ENCODE peak calls at places on chromosomes 4 and X, in five cellular contexts. One of them, this sample, is unnamed.

GRCh38 chr4:166386491-166387367 is 513.7 kb downstream of the TLL1 start:
- DNase-seq in CD4-positive, alpha-beta T cell: no peak
- DNase-seq in stomach: no peak
- DNase-seq in K562: no peak
- DNase-seq in cardiac muscle cell: no peak
- DNase-seq in this sample: no peak

GRCh38 chr4:127783026-127783769 is 1.1 kb downstream of the HSPA4L start:
- DNase-seq in stomach: peak
- DNase-seq in CD4-positive, alpha-beta T cell: no peak
- DNase-seq in cardiac muscle cell: peak
- DNase-seq in K562: peak
- DNase-seq in this sample: peak

GRCh38 chr4:2071252-2071911 is 12.3 kb downstream of the NAT8L start:
- DNase-seq in K562: no peak
- DNase-seq in cardiac muscle cell: no peak
- DNase-seq in stomach: no peak
- DNase-seq in CD4-positive, alpha-beta T cell: no peak
- DNase-seq in this sample: no peak

GRCh38 chrX:70592091-70592490 is 147.5 kb downstream of the DLG3 start:
- DNase-seq in cardiac muscle cell: peak
- DNase-seq in CD4-positive, alpha-beta T cell: no peak
- DNase-seq in K562: no peak
- DNase-seq in stomach: no peak
- DNase-seq in this sample: no peak

GRCh38 chr4:140603286-140603685 is 34.5 kb upstream of the UCP1 start:
- DNase-seq in cardiac muscle cell: no peak
- DNase-seq in stomach: no peak
- DNase-seq in K562: no peak
- DNase-seq in CD4-positive, alpha-beta T cell: no peak
- DNase-seq in this sample: no peak

GRCh38 chrX:41922694-41923171 is 621 bp downstream of the CASK start:
- DNase-seq in stomach: no peak
- DNase-seq in CD4-positive, alpha-beta T cell: no peak
- DNase-seq in K562: peak
- DNase-seq in cardiac muscle cell: peak
- DNase-seq in this sample: no peak

GRCh38 chr4:41215969-41216293 is 1.6 kb upstream of the APBB2 start:
- DNase-seq in CD4-positive, alpha-beta T cell: no peak
- DNase-seq in stomach: no peak
- DNase-seq in K562: no peak
- DNase-seq in cardiac muscle cell: no peak
- DNase-seq in this sample: no peak

GRCh38 chrX:109967151-109967550 is 35.8 kb upstream of the TMEM164 start:
- DNase-seq in CD4-positive, alpha-beta T cell: no peak
- DNase-seq in stomach: no peak
- DNase-seq in cardiac muscle cell: no peak
- DNase-seq in K562: no peak
- DNase-seq in this sample: no peak

GRCh38 chr4:54566608-54567007 is 91.1 kb upstream of the KIT start:
- DNase-seq in cardiac muscle cell: no peak
- DNase-seq in stomach: no peak
- DNase-seq in CD4-positive, alpha-beta T cell: no peak
- DNase-seq in K562: no peak
- DNase-seq in this sample: no peak

GRCh38 chr4:1969928-1970723 is 38.6 kb downstream of the NELFA start:
- DNase-seq in stomach: no peak
- DNase-seq in cardiac muscle cell: no peak
- DNase-seq in CD4-positive, alpha-beta T cell: no peak
- DNase-seq in K562: no peak
- DNase-seq in this sample: no peak

GRCh38 chrX:103157511-103158316 is 57.2 kb upstream of the BEX4 start:
- DNase-seq in CD4-positive, alpha-beta T cell: no peak
- DNase-seq in cardiac muscle cell: peak
- DNase-seq in K562: peak
- DNase-seq in stomach: no peak
- DNase-seq in this sample: no peak

GRCh38 chrX:23900220-23900797 is 7.4 kb downstream of the APOO start:
- DNase-seq in stomach: no peak
- DNase-seq in cardiac muscle cell: no peak
- DNase-seq in CD4-positive, alpha-beta T cell: no peak
- DNase-seq in K562: no peak
- DNase-seq in this sample: no peak

GRCh38 chr4:25608644-25609043 is 47.0 kb upstream of the SLC34A2 start:
- DNase-seq in stomach: no peak
- DNase-seq in cardiac muscle cell: no peak
- DNase-seq in K562: no peak
- DNase-seq in CD4-positive, alpha-beta T cell: no peak
- DNase-seq in this sample: no peak

GRCh38 chr4:183304067-183304466 is 16.0 kb downstream of the CLDN22 start:
- DNase-seq in stomach: no peak
- DNase-seq in CD4-positive, alpha-beta T cell: no peak
- DNase-seq in cardiac muscle cell: no peak
- DNase-seq in K562: no peak
- DNase-seq in this sample: no peak

GRCh38 chr4:74109894-74110605 is 11.1 kb upstream of the CXCL2 start:
- DNase-seq in K562: no peak
- DNase-seq in cardiac muscle cell: peak
- DNase-seq in stomach: no peak
- DNase-seq in CD4-positive, alpha-beta T cell: no peak
- DNase-seq in this sample: no peak

GRCh38 chr4:7295917-7296660 is 103.8 kb downstream of the SORCS2 start:
- DNase-seq in cardiac muscle cell: peak
- DNase-seq in K562: peak
- DNase-seq in stomach: no peak
- DNase-seq in CD4-positive, alpha-beta T cell: no peak
- DNase-seq in this sample: peak

GRCh38 chrX:71927040-71927439 is 16.4 kb downstream of the NHSL2 start:
- DNase-seq in stomach: no peak
- DNase-seq in K562: no peak
- DNase-seq in CD4-positive, alpha-beta T cell: no peak
- DNase-seq in cardiac muscle cell: no peak
- DNase-seq in this sample: no peak

GRCh38 chr4:152540293-152540674 is 4.4 kb upstream of the FBXW7 start:
- DNase-seq in CD4-positive, alpha-beta T cell: no peak
- DNase-seq in stomach: no peak
- DNase-seq in K562: no peak
- DNase-seq in cardiac muscle cell: no peak
- DNase-seq in this sample: no peak

GRCh38 chr4:88296413-88297052 is 12.2 kb upstream of the PPM1K start:
- DNase-seq in CD4-positive, alpha-beta T cell: no peak
- DNase-seq in K562: no peak
- DNase-seq in stomach: no peak
- DNase-seq in cardiac muscle cell: no peak
- DNase-seq in this sample: no peak

GRCh38 chrX:15465896-15466651 is 27.1 kb downstream of the PIR start:
- DNase-seq in K562: peak
- DNase-seq in CD4-positive, alpha-beta T cell: no peak
- DNase-seq in stomach: no peak
- DNase-seq in cardiac muscle cell: peak
- DNase-seq in this sample: no peak

GRCh38 chr4:17055788-17056187 is 157.3 kb upstream of the LDB2 start:
- DNase-seq in cardiac muscle cell: peak
- DNase-seq in stomach: no peak
- DNase-seq in CD4-positive, alpha-beta T cell: no peak
- DNase-seq in K562: no peak
- DNase-seq in this sample: no peak

GRCh38 chr4:145347684-145348083 is 134.0 kb upstream of the SMAD1 start:
- DNase-seq in stomach: no peak
- DNase-seq in cardiac muscle cell: peak
- DNase-seq in K562: no peak
- DNase-seq in CD4-positive, alpha-beta T cell: no peak
- DNase-seq in this sample: no peak

GRCh38 chr4:59091376-59092142 is 1981.4 kb upstream of the IGFBP7 start:
- DNase-seq in K562: no peak
- DNase-seq in CD4-positive, alpha-beta T cell: no peak
- DNase-seq in stomach: no peak
- DNase-seq in cardiac muscle cell: no peak
- DNase-seq in this sample: no peak

GRCh38 chr4:81453024-81453423 is 18.7 kb downstream of the RASGEF1B start:
- DNase-seq in stomach: no peak
- DNase-seq in CD4-positive, alpha-beta T cell: no peak
- DNase-seq in K562: no peak
- DNase-seq in cardiac muscle cell: no peak
- DNase-seq in this sample: no peak

GRCh38 chrX:111337067-111337466 is 66.8 kb upstream of the CAPN6 start:
- DNase-seq in K562: no peak
- DNase-seq in stomach: no peak
- DNase-seq in CD4-positive, alpha-beta T cell: no peak
- DNase-seq in cardiac muscle cell: no peak
- DNase-seq in this sample: no peak

GRCh38 chr4:39569209-39569608 is 42.0 kb upstream of the UGDH start:
- DNase-seq in stomach: no peak
- DNase-seq in K562: no peak
- DNase-seq in cardiac muscle cell: no peak
- DNase-seq in CD4-positive, alpha-beta T cell: no peak
- DNase-seq in this sample: no peak

DNA sequence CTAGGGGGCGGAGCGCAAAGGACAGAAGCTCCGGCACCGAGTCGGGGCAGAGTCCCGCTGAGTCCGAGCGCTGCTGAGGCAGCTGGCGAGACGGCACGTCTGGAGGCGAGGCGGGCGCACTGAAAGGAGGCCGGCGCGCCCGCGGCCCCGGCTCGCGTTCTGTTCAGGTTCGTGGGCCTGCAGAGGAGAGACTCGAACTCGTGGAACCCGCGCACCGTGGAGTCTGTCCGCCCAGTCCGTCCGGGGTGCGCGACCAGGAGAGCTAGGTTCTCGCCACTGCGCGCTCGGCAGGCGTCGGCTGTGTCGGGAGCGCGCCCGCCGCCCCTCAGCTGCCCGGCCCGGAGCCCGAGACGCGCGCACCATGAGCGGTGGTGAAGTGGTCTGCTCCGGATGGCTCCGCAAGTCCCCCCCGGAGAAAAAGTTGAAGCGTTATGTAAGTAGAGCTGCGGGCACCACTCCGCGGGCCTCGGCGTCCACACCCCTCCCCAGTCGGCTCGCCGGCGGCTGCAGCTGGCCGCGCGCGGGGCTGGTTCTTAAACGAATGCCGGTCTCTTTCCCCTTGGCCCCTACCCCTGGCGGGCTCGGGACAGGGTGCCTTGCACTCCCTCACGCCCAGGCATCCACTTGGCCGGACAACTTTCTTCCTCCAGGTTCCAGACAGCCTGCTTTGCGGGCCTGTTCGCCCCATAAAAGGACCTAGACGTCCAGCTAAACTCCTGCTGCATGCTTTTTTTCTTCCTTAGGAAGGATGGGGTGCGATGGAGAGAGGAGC is at the start of gene GAB1:
- DNase-seq in K562: peak
- DNase-seq in CD4-positive, alpha-beta T cell: no peak
- DNase-seq in cardiac muscle cell: peak
- DNase-seq in stomach: peak
- DNase-seq in this sample: peak
- H3K27ac ChIP-seq in K562: peak
- H3K27ac ChIP-seq in CD4-positive, alpha-beta T cell: no peak
- H3K27ac ChIP-seq in cardiac muscle cell: peak
- H3K27ac ChIP-seq in stomach: peak
- H3K27ac ChIP-seq in this sample: peak

DNA sequence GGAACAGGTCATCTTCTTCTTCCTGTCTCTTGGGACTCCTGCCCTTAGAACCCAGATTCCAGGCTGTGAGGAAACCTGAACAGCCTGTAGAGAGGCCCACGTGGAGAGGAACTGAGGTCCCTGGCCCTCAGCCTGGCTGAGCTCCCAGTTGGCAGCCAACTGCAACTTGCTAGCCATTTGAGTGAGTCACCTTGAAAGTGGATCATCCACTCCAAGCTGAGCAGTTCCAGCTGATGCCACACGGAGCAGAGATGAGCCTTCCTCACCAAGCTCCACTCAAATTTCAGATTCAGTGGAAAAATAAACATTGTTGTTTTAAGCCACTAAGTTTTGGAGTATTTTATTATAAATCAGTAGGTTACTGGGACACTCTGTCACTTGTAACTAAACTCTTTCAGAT is 392.5 kb downstream of the BCOR start:
- DNase-seq in K562: peak
- DNase-seq in stomach: peak
- DNase-seq in cardiac muscle cell: peak
- DNase-seq in CD4-positive, alpha-beta T cell: no peak
- DNase-seq in this sample: peak
- TF ChIP-seq CTCF in K562: peak
- TF ChIP-seq CTCF in stomach: no peak
- TF ChIP-seq CTCF in cardiac muscle cell: peak
- TF ChIP-seq CTCF in CD4-positive, alpha-beta T cell: no peak
- TF ChIP-seq CTCF in this sample: no peak

DNA sequence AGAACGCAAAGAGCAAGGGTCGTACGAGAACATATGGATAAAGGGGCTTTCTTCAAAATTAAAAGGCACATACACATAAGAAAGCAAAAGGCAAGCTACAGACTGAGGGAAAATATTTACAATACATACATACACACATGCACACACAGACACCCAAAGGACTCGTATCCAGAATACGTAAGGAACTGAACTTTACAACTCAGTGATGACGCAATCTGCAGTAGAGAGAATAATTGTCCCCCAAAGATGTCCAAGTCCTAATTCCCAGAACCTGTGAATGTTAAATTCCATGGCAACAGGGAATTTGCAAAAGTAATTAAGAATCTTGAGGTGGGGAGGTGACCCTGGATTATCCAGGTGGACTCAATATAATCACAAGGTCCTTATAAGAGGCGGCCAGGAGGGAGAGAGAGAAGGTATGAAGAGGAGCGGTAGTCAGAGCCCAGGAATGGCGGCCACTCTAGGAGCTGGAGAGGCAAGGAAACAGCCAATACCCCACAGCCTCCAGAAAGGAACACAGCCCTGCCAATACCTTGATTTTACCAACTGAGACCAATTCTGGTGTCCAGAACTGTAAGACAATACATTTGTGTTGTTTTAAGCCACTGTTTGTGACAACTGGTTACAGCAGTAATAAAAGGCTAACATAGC is 27.5 kb upstream of the STS start:
- DNase-seq in K562: no peak
- DNase-seq in stomach: no peak
- DNase-seq in CD4-positive, alpha-beta T cell: no peak
- DNase-seq in cardiac muscle cell: no peak
- DNase-seq in this sample: no peak
- H3K27ac ChIP-seq in K562: no peak
- H3K27ac ChIP-seq in stomach: peak
- H3K27ac ChIP-seq in CD4-positive, alpha-beta T cell: no peak
- H3K27ac ChIP-seq in cardiac muscle cell: no peak
- H3K27ac ChIP-seq in this sample: no peak

GRCh38 chr4:134756456-134756855 is 554.9 kb upstream of the PABPC4L start:
- DNase-seq in CD4-positive, alpha-beta T cell: no peak
- DNase-seq in cardiac muscle cell: no peak
- DNase-seq in stomach: no peak
- DNase-seq in K562: no peak
- DNase-seq in this sample: no peak

DNA sequence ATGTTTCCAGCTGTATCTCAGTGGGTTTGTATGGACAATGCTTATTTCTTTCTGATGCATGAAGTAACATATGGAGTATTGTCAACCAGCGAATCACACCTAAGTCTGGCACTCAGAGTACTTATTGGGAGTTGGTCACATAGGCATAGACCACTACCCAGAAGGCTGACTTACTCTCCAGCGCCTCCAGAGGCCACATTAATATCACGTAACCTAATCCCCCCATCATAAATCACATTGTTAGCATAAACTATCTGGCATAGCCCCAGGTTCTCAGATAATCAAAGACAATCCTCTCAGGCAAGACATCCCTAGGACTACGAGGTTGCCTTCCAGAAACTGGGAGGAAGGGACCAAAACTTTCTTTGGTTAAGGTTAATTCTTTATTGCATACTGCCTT is 560.5 kb upstream of the PABPC4L start:
- DNase-seq in cardiac muscle cell: no peak
- DNase-seq in K562: peak
- DNase-seq in CD4-positive, alpha-beta T cell: no peak
- DNase-seq in stomach: no peak
- DNase-seq in this sample: no peak
- TF ChIP-seq CTCF in cardiac muscle cell: no peak
- TF ChIP-seq CTCF in K562: no peak
- TF ChIP-seq CTCF in CD4-positive, alpha-beta T cell: no peak
- TF ChIP-seq CTCF in stomach: no peak
- TF ChIP-seq CTCF in this sample: no peak

This sample was measured in lung.